ENCODE peak calls at places on chromosomes 5 and 9, in four cellular contexts. One of them, this sample, is unnamed.

GRCh38 chr5:142874537-142874936 is 104.4 kb downstream of the ARHGAP26 start:
- DNase-seq in BJ: no peak
- DNase-seq in ascending aorta: peak
- DNase-seq in IMR-90: no peak
- DNase-seq in this sample: peak

GRCh38 chr9:74494490-74494889 is 2.6 kb upstream of the RORB start:
- DNase-seq in BJ: no peak
- DNase-seq in IMR-90: no peak
- DNase-seq in ascending aorta: no peak
- DNase-seq in this sample: no peak

GRCh38 chr5:77993799-77994318 is 217.7 kb upstream of the TBCA start:
- DNase-seq in ascending aorta: no peak
- DNase-seq in BJ: no peak
- DNase-seq in IMR-90: no peak
- DNase-seq in this sample: no peak

GRCh38 chr5:130272837-130273236 is 368.6 kb downstream of the CHSY3 start:
- DNase-seq in ascending aorta: no peak
- DNase-seq in BJ: no peak
- DNase-seq in IMR-90: no peak
- DNase-seq in this sample: no peak

GRCh38 chr9:4887556-4887955 is 94.8 kb downstream of the RCL1 start:
- DNase-seq in ascending aorta: no peak
- DNase-seq in BJ: peak
- DNase-seq in IMR-90: peak
- DNase-seq in this sample: peak

GRCh38 chr9:110517483-110517882 is 62.1 kb downstream of the SVEP1 start:
- DNase-seq in BJ: no peak
- DNase-seq in ascending aorta: no peak
- DNase-seq in IMR-90: no peak
- DNase-seq in this sample: no peak

GRCh38 chr5:53027913-53028312 is 38.8 kb downstream of the ITGA2 start:
- DNase-seq in BJ: no peak
- DNase-seq in IMR-90: peak
- DNase-seq in ascending aorta: no peak
- DNase-seq in this sample: peak

GRCh38 chr5:78530342-78531096 is 118.1 kb downstream of the LHFPL2 start:
- DNase-seq in IMR-90: peak
- DNase-seq in ascending aorta: no peak
- DNase-seq in BJ: no peak
- DNase-seq in this sample: peak

GRCh38 chr9:122051401-122052346 is 41.4 kb downstream of the TTLL11 start:
- DNase-seq in BJ: no peak
- DNase-seq in ascending aorta: no peak
- DNase-seq in IMR-90: peak
- DNase-seq in this sample: no peak

GRCh38 chr5:181152406-181152805 is 5.0 kb downstream of the OR2V2 start:
- DNase-seq in BJ: no peak
- DNase-seq in IMR-90: peak
- DNase-seq in ascending aorta: no peak
- DNase-seq in this sample: no peak

GRCh38 chr5:118326496-118327045 is 661.8 kb downstream of the DTWD2 start:
- DNase-seq in ascending aorta: no peak
- DNase-seq in IMR-90: no peak
- DNase-seq in BJ: no peak
- DNase-seq in this sample: peak

GRCh38 chr5:127875235-127876021 is 172.2 kb downstream of the CCDC192 start:
- DNase-seq in ascending aorta: no peak
- DNase-seq in IMR-90: peak
- DNase-seq in BJ: no peak
- DNase-seq in this sample: peak

GRCh38 chr9:114060711-114061110 is 17.4 kb downstream of the AMBP start:
- DNase-seq in BJ: no peak
- DNase-seq in ascending aorta: no peak
- DNase-seq in IMR-90: no peak
- DNase-seq in this sample: no peak

GRCh38 chr5:42822558-42822957 is 10.9 kb upstream of the SELENOP start:
- DNase-seq in IMR-90: no peak
- DNase-seq in BJ: no peak
- DNase-seq in ascending aorta: no peak
- DNase-seq in this sample: no peak

GRCh38 chr5:90381213-90381929 is 28.2 kb downstream of the CETN3 start:
- DNase-seq in IMR-90: no peak
- DNase-seq in BJ: no peak
- DNase-seq in ascending aorta: no peak
- DNase-seq in this sample: no peak

GRCh38 chr9:21210311-21210710 is 3.4 kb upstream of the IFNA10 start:
- DNase-seq in ascending aorta: no peak
- DNase-seq in IMR-90: no peak
- DNase-seq in BJ: no peak
- DNase-seq in this sample: no peak

GRCh38 chr5:10621837-10622236 is 58.0 kb downstream of the ANKRD33B start:
- DNase-seq in ascending aorta: no peak
- DNase-seq in IMR-90: no peak
- DNase-seq in BJ: no peak
- DNase-seq in this sample: no peak

GRCh38 chr5:78638423-78638822 is 10.1 kb downstream of the LHFPL2 start:
- DNase-seq in ascending aorta: peak
- DNase-seq in IMR-90: peak
- DNase-seq in BJ: peak
- DNase-seq in this sample: peak

GRCh38 chr5:168227973-168228615 is 63.4 kb upstream of the WWC1 start:
- DNase-seq in ascending aorta: no peak
- DNase-seq in BJ: no peak
- DNase-seq in IMR-90: no peak
- DNase-seq in this sample: no peak
- H3K4me3 ChIP-seq in ascending aorta: no peak
- H3K4me3 ChIP-seq in BJ: no peak
- H3K4me3 ChIP-seq in IMR-90: no peak
- H3K4me3 ChIP-seq in this sample: no peak

DNA sequence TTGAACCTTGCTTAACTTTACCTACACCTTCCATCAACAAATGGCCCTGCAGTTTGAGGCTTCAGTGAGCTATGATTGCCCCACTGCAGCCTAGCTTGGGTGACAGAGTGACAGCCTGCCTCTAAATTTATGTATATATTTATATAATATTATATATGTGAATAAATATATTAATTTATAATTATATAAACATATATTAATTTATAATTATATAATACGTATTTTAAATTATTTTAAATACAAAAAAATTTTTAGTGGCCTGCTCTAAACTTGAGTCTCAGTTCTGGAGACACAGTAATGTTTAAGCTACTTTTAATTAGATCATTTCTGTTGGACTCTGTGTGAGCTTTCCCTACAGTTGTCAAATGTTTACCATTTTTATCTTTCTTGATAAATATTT is 9.3 kb upstream of the SHC3 start:
- DNase-seq in IMR-90: no peak
- DNase-seq in BJ: no peak
- DNase-seq in ascending aorta: no peak
- DNase-seq in this sample: no peak
- H3K4me3 ChIP-seq in IMR-90: no peak
- H3K4me3 ChIP-seq in BJ: no peak
- H3K4me3 ChIP-seq in ascending aorta: no peak
- H3K4me3 ChIP-seq in this sample: no peak

DNA sequence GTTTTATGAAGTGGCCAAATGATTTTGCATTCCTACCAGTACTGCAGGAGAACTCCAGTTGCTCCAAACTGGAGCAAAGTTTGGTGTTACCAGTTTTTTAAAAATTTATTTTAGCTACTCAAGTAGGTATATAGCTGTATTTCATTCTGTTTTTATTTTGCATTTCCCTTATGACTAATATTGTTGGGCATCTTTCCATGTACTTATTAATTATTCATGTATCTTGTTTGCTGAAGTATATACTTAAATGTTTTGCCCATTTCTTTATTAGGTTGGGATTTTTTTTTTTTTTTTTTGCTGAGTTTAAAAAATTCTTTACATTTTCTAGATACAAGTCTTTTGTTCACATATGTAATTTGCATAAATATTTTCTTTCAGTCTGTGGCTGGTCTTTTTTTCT is 386.6 kb upstream of the DAB2 start:
- DNase-seq in IMR-90: no peak
- DNase-seq in ascending aorta: no peak
- DNase-seq in BJ: no peak
- DNase-seq in this sample: no peak
- H3K4me3 ChIP-seq in IMR-90: no peak
- H3K4me3 ChIP-seq in ascending aorta: no peak
- H3K4me3 ChIP-seq in BJ: no peak
- H3K4me3 ChIP-seq in this sample: no peak

GRCh38 chr5:7850241-7850532 is 746 bp downstream of the CFAP90 start:
- DNase-seq in IMR-90: no peak
- DNase-seq in BJ: no peak
- DNase-seq in ascending aorta: no peak
- DNase-seq in this sample: no peak

GRCh38 chr5:7852542-7852941 is 1.6 kb upstream of the CFAP90 start:
- DNase-seq in IMR-90: peak
- DNase-seq in ascending aorta: no peak
- DNase-seq in BJ: no peak
- DNase-seq in this sample: no peak

GRCh38 chr5:7850533-7851239 is at the start of gene CFAP90:
- DNase-seq in IMR-90: peak
- DNase-seq in ascending aorta: no peak
- DNase-seq in BJ: no peak
- DNase-seq in this sample: peak

GRCh38 chr5:7851617-7852289 is 820 bp upstream of the CFAP90 start:
- DNase-seq in IMR-90: no peak
- DNase-seq in BJ: no peak
- DNase-seq in ascending aorta: no peak
- DNase-seq in this sample: no peak

DNA sequence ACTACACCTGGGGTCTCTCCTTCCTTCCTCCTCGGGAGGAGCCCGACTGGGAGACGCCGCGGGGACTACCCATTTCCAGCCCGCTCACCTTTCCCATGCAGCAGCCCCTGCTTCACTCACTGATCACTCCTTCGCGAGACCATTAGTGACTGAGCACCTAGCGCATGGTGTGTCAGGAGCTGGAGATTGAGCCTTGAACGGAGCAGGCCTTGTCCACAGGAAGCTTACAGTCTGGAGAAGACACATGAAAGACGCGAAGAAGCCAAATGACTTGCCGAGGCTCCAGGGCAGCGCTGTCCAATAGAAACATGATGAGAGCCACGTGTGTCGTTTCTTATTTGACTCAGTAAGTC is 283 bp upstream of the CFAP90 start:
- DNase-seq in BJ: no peak
- DNase-seq in IMR-90: no peak
- DNase-seq in ascending aorta: no peak
- DNase-seq in this sample: no peak
- H3K4me3 ChIP-seq in BJ: peak
- H3K4me3 ChIP-seq in IMR-90: no peak
- H3K4me3 ChIP-seq in ascending aorta: peak
- H3K4me3 ChIP-seq in this sample: peak

DNA sequence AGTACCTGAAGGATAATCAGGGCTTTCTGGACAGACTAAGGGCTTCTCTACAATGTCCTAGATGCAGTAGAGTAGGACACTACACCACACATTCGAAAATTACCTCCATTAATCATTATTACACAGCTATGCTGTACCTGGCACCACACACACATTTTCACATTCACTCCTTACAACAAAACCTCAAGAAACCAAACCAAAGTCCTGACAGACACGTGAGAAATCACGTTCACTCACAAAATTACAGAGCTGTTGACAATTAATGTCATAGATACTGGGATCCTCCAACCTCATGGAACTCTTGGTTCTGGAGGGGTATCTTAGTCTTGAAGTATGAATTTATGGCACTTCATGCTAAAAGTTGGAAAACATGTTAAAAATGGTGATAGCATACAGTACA is 16.3 kb downstream of the UBQLN1 start:
- DNase-seq in ascending aorta: no peak
- DNase-seq in IMR-90: no peak
- DNase-seq in BJ: no peak
- DNase-seq in this sample: no peak
- H3K4me3 ChIP-seq in ascending aorta: no peak
- H3K4me3 ChIP-seq in IMR-90: no peak
- H3K4me3 ChIP-seq in BJ: no peak
- H3K4me3 ChIP-seq in this sample: no peak

GRCh38 chr9:126326228-126327015 is at the start of gene MVB12B:
- DNase-seq in IMR-90: peak
- DNase-seq in ascending aorta: no peak
- DNase-seq in BJ: no peak
- DNase-seq in this sample: peak
- H3K4me3 ChIP-seq in IMR-90: peak
- H3K4me3 ChIP-seq in ascending aorta: peak
- H3K4me3 ChIP-seq in BJ: peak
- H3K4me3 ChIP-seq in this sample: peak

GRCh38 chr5:16427572-16427971 is 38.0 kb downstream of the ZNF622 start:
- DNase-seq in IMR-90: no peak
- DNase-seq in BJ: no peak
- DNase-seq in ascending aorta: no peak
- DNase-seq in this sample: no peak
- H3K4me3 ChIP-seq in IMR-90: no peak
- H3K4me3 ChIP-seq in BJ: no peak
- H3K4me3 ChIP-seq in ascending aorta: no peak
- H3K4me3 ChIP-seq in this sample: no peak

GRCh38 chr5:173484569-173484968 is 131.9 kb downstream of the BOD1 start:
- DNase-seq in ascending aorta: no peak
- DNase-seq in IMR-90: no peak
- DNase-seq in BJ: no peak
- DNase-seq in this sample: no peak

GRCh38 chr5:173488144-173488543 is 128.3 kb downstream of the BOD1 start:
- DNase-seq in BJ: no peak
- DNase-seq in ascending aorta: no peak
- DNase-seq in IMR-90: no peak
- DNase-seq in this sample: no peak

GRCh38 chr5:173486826-173487225 is 129.6 kb downstream of the BOD1 start:
- DNase-seq in BJ: no peak
- DNase-seq in ascending aorta: no peak
- DNase-seq in IMR-90: no peak
- DNase-seq in this sample: no peak

GRCh38 chr5:173487296-173487695 is 129.2 kb downstream of the BOD1 start:
- DNase-seq in ascending aorta: no peak
- DNase-seq in BJ: no peak
- DNase-seq in IMR-90: no peak
- DNase-seq in this sample: no peak

GRCh38 chr5:173486355-173486754 is 130.1 kb downstream of the BOD1 start:
- DNase-seq in ascending aorta: no peak
- DNase-seq in IMR-90: no peak
- DNase-seq in BJ: no peak
- DNase-seq in this sample: no peak
- H3K4me3 ChIP-seq in ascending aorta: no peak
- H3K4me3 ChIP-seq in IMR-90: no peak
- H3K4me3 ChIP-seq in BJ: no peak
- H3K4me3 ChIP-seq in this sample: no peak